ENCODE peak calls at places on chromosomes 16 and 17, in seven cellular contexts. A is foreskin fibroblast, S is adipocyte, K is fibroblast of mammary gland, Z is GM23248, J is heart left ventricle, O is dorsolateral prefrontal cortex. X is an unnamed sample.

GRCh38 chr16:75860654-75861053 is 134.4 kb upstream of the CPHXL start:
- DNase-seq in A (no peak), S (no peak), K (peak), Z (no peak), J (no peak), O (peak), X (no peak)

GRCh38 chr16:85536073-85536410 is 77.1 kb upstream of the GSE1 start:
- DNase-seq in A (peak), S (no peak), K (no peak), Z (peak), J (no peak), O (no peak), X (peak)

GRCh38 chr17:55334285-55334684 is 69.5 kb downstream of the HLF start:
- DNase-seq in A (peak), S (peak), K (peak), Z (peak), J (no peak), O (no peak), X (no peak)

GRCh38 chr17:8056232-8056975 is 17.5 kb downstream of the ALOX15B start:
- DNase-seq in A (peak), S (peak), K (peak), Z (peak), J (no peak), O (no peak), X (peak)

GRCh38 chr17:42937712-42938596 is 26.3 kb downstream of the AARSD1 start:
- DNase-seq in A (peak), S (peak), K (peak), Z (peak), J (no peak), O (no peak), X (peak)

GRCh38 chr16:78598186-78598585 is 498.7 kb downstream of the WWOX start:
- DNase-seq in A (no peak), S (no peak), K (no peak), Z (no peak), J (no peak), O (no peak), X (no peak)

GRCh38 chr16:10982430-10983174 is 38.2 kb downstream of the CLEC16A start:
- DNase-seq in A (no peak), S (peak), K (peak), Z (no peak), J (no peak), O (no peak), X (no peak)

GRCh38 chr17:2158011-2158410 is 103.1 kb downstream of the HIC1 start:
- DNase-seq in A (peak), S (peak), K (peak), Z (peak), J (no peak), O (no peak), X (no peak)

GRCh38 chr16:49484454-49484853 is 110.8 kb downstream of the C16orf78 start:
- DNase-seq in A (peak), S (peak), K (peak), Z (peak), J (peak), O (no peak), X (peak)

GRCh38 chr17:72466199-72466598 is 345.4 kb downstream of the SOX9 start:
- DNase-seq in A (peak), S (peak), K (peak), Z (peak), J (no peak), O (no peak), X (no peak)

GRCh38 chr17:65225061-65225460 is 87.9 kb downstream of the RGS9 start:
- DNase-seq in A (no peak), S (no peak), K (no peak), Z (no peak), J (no peak), O (no peak), X (no peak)

GRCh38 chr17:15405016-15405415 is 62.4 kb downstream of the CDRT4 start:
- DNase-seq in A (no peak), S (no peak), K (no peak), Z (no peak), J (no peak), O (no peak), X (no peak)

GRCh38 chr16:65782537-65783290 is 583.8 kb upstream of the CDH5 start:
- DNase-seq in A (peak), S (peak), K (peak), Z (peak), J (no peak), O (no peak), X (peak)

GRCh38 chr16:27363797-27364196 is 38.2 kb upstream of the IL21R start:
- DNase-seq in A (peak), S (no peak), K (peak), Z (no peak), J (no peak), O (no peak), X (peak)

GRCh38 chr16:76441391-76441790 is 164.2 kb downstream of the CNTNAP4 start:
- DNase-seq in A (no peak), S (no peak), K (no peak), Z (no peak), J (no peak), O (no peak), X (no peak)

GRCh38 chr17:49993423-49994037 is 1.5 kb downstream of the DLX3 start:
- DNase-seq in A (peak), S (peak), K (no peak), Z (peak), J (no peak), O (no peak), X (no peak)

GRCh38 chr16:26178298-26178697 is 486.5 kb downstream of the HS3ST4 start:
- DNase-seq in A (no peak), S (no peak), K (no peak), Z (no peak), J (no peak), O (no peak), X (no peak)

GRCh38 chr16:85796152-85796551 is 3.2 kb downstream of the EMC8 start:
- DNase-seq in A (no peak), S (no peak), K (no peak), Z (no peak), J (no peak), O (no peak), X (no peak)

GRCh38 chr16:86568677-86569623 is 2.3 kb downstream of the FOXC2 start:
- DNase-seq in A (no peak), S (peak), K (no peak), Z (no peak), J (no peak), O (no peak), X (no peak)

GRCh38 chr16:14579266-14579665 is 50.8 kb downstream of the PARN start:
- DNase-seq in A (no peak), S (no peak), K (no peak), Z (no peak), J (no peak), O (no peak), X (no peak)

DNA sequence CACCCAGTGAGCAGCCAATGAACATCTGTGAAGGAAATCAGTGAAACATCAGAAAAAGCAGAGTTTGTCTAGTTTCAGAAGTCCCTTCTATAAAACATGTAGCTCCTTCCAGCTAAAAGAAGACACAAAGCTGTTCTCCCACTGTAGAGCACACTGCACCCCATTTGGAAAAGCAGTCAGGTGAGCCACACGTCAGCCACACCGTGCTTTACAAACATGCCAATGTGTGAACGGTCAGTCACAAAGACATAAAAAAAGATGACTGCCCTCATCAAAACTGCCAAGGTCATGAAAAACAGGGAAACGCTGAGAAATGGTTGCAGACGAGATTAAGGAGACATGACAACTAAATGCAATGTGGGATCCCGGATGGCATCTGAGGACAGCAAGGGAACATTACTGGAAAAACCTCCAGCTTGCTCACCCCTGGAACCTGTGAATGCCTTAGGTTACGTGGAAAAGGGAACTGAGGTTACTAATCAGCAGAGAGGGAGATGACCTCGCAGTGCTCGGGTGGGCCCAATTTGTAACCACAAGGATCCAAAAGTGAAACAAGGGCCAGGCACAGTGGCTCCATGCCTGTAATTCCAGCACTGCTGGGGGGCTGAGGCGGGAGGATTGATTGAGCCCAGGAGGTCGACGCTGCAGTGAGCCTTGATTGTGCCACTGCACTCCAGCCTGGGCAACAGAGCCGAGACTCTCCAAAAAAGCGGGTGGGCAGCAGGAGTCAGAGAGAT is 8.1 kb downstream of the ANKRD11 start:
- DNase-seq in A (no peak), S (no peak), K (no peak), Z (no peak), J (no peak), O (no peak), X (no peak)
- H3K4me3 ChIP-seq in A (no peak), S (no peak), K (no peak), Z (no peak), J (no peak), O (no peak), X (no peak)

DNA sequence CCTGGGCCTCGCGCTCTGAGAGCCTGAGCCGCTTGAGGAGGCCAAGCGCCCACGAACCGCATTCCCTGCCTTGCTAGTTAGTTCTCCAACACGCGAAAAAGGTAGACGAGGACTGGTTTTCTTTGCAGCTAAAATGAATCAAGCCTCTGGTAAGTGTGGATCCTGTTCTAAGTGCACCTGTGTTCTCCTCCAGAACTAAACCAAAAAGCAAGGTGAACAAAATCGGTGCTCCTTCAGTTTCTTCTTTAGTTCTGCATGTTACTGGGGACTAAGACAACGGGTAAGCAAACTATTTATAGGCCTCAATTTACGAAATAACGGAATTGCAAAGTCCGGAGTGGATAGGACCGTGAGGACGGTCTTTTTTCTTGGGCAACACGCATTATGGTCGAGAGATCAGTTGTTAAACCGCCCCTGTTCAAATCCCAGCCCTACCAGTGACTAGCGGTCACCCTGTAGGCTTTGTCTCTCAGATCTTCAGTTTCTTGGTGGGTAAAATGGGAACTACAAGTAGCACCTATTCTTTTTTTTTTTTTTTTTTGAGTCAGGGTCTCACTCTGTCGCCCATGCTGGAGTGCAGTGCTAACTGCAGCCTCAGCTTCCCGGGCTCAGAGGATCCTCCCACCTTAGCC is 993 bp upstream of the ANKRD11 start:
- DNase-seq in A (peak), S (peak), K (no peak), Z (peak), J (no peak), O (no peak), X (no peak)
- H3K4me3 ChIP-seq in A (peak), S (peak), K (peak), Z (peak), J (peak), O (peak), X (peak)

DNA sequence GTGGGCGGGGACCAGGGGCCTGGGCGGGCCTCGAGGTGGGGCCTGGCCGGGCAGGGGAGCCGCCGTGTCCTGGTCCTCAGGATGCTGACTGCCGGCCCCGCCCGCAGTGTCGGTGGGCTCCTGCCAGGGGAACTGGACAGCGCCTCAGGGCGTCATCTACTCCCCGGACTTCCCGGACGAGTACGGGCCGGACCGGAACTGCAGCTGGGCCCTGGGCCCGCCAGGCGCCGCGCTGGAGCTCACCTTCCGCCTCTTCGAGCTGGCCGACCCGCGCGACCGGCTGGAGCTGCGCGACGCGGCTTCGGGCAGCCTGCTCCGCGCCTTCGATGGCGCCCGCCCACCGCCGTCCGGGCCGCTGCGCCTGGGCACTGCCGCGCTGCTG is 2.4 kb upstream of the PAQR4 start:
- DNase-seq in A (peak), S (peak), K (no peak), Z (peak), J (peak), O (no peak), X (peak)
- H3K4me3 ChIP-seq in A (no peak), S (no peak), K (no peak), Z (no peak), J (peak), O (peak), X (no peak)

DNA sequence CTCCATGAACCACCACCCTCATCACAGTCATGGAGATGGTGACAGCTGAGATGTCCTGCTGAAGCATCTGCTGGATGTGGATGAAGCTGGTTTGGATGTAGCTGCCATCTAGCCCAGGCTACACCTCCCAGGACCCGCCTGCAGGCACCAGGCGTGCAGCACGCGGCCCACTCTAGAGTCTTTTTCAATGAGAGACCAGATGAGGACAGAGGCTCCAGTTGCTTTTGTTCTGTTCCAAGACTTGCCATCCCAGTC is 102.1 kb downstream of the ZNF778 start:
- DNase-seq in A (no peak), S (no peak), K (no peak), Z (no peak), J (no peak), O (no peak), X (no peak)
- H3K4me3 ChIP-seq in A (peak), S (peak), K (peak), Z (peak), J (no peak), O (no peak), X (no peak)

GRCh38 chr17:79023886-79024771 is at the start of gene C1QTNF1:
- DNase-seq in A (peak), S (peak), K (peak), Z (peak), J (peak), O (no peak), X (peak)
- H3K4me3 ChIP-seq in A (peak), S (peak), K (peak), Z (peak), J (peak), O (peak), X (no peak)

GRCh38 chr16:1531638-1531910 is 1.9 kb upstream of the TMEM204 start:
- DNase-seq in A (no peak), S (no peak), K (no peak), Z (peak), J (peak), O (no peak), X (no peak)
- H3K4me3 ChIP-seq in A (no peak), S (no peak), K (no peak), Z (no peak), J (no peak), O (no peak), X (no peak)

X was measured in adrenal gland.